ENCODE peak calls at places on chromosomes 3 and 15, in six cellular contexts. Y is BJ, Z is lung, T is NB4, E is GM10248, Q is uterus. J is an unnamed sample.

GRCh38 chr15:77702211-77702957 is 69.7 kb upstream of the LINGO1 start:
- DNase-seq in Y (no peak), Z (no peak), T (peak; percentile 30), E (peak; percentile 53), Q (no peak), J (peak; percentile 66)

GRCh38 chr15:66840615-66841014 is 138.6 kb downstream of the SMAD6 start:
- DNase-seq in Y (no peak), Z (no peak), T (peak; percentile 60), E (no peak), Q (no peak), J (no peak)

GRCh38 chr3:8482263-8482662 is 19.4 kb upstream of the LMCD1 start:
- DNase-seq in Y (no peak), Z (no peak), T (no peak), E (no peak), Q (no peak), J (no peak)

GRCh38 chr3:62088472-62089104 is 284.8 kb downstream of the FEZF2 start:
- DNase-seq in Y (no peak), Z (no peak), T (no peak), E (no peak), Q (no peak), J (no peak)

GRCh38 chr3:98778383-98778782 is 15.2 kb downstream of the ST3GAL6 start:
- DNase-seq in Y (no peak), Z (no peak), T (peak; percentile 81), E (no peak), Q (no peak), J (no peak)

GRCh38 chr15:99114511-99115299 is 9.8 kb downstream of the SYNM start:
- DNase-seq in Y (no peak), Z (no peak), T (no peak), E (no peak), Q (no peak), J (no peak)

GRCh38 chr15:101492752-101493692 is 3.5 kb upstream of the PCSK6 start:
- DNase-seq in Y (no peak), Z (no peak), T (peak; percentile 48), E (peak; percentile 13), Q (no peak), J (peak; percentile 28)

GRCh38 chr15:40960926-40961325 is 7.7 kb downstream of the CHAC1 start:
- DNase-seq in Y (no peak), Z (peak; percentile 66), T (no peak), E (no peak), Q (no peak), J (no peak)

GRCh38 chr3:160226740-160227048 is 1.5 kb downstream of the C3orf80 start:
- DNase-seq in Y (no peak), Z (no peak), T (no peak), E (no peak), Q (no peak), J (no peak)

GRCh38 chr15:71080166-71080565 is 35.1 kb upstream of the THSD4 start:
- DNase-seq in Y (no peak), Z (no peak), T (no peak), E (no peak), Q (no peak), J (no peak)

GRCh38 chr3:168517514-168518071 is 421.9 kb upstream of the GOLIM4 start:
- DNase-seq in Y (no peak), Z (no peak), T (no peak), E (no peak), Q (no peak), J (no peak)

GRCh38 chr3:175150812-175151411 is 291.8 kb downstream of the NAALADL2 start:
- DNase-seq in Y (no peak), Z (no peak), T (no peak), E (no peak), Q (no peak), J (no peak)

GRCh38 chr15:86588413-86588812 is 508.7 kb downstream of the AGBL1 start:
- DNase-seq in Y (no peak), Z (no peak), T (no peak), E (no peak), Q (no peak), J (no peak)

GRCh38 chr3:21795152-21795837 is 44.3 kb upstream of the ZNF385D start:
- DNase-seq in Y (no peak), Z (no peak), T (no peak), E (no peak), Q (no peak), J (no peak)

GRCh38 chr3:117600112-117600511 is 890.5 kb downstream of the TUSC7 start:
- DNase-seq in Y (no peak), Z (no peak), T (no peak), E (no peak), Q (no peak), J (no peak)

GRCh38 chr3:155744091-155744625 is 713 bp downstream of the PLCH1 start:
- DNase-seq in Y (no peak), Z (peak; percentile 74), T (peak; percentile 50), E (peak; percentile 63), Q (no peak), J (peak; percentile 75)

GRCh38 chr3:102529452-102529851 is 94.6 kb downstream of the ZPLD1 start:
- DNase-seq in Y (no peak), Z (no peak), T (peak; percentile 3), E (no peak), Q (peak; percentile 22), J (no peak)

GRCh38 chr3:98966862-98967554 is 65.5 kb upstream of the DCBLD2 start:
- DNase-seq in Y (no peak), Z (no peak), T (no peak), E (no peak), Q (no peak), J (no peak)

GRCh38 chr3:127961963-127962362 is 46.9 kb downstream of the KBTBD12 start:
- DNase-seq in Y (no peak), Z (no peak), T (no peak), E (no peak), Q (no peak), J (no peak)

GRCh38 chr3:127959041-127959440 is 44.0 kb downstream of the KBTBD12 start:
- DNase-seq in Y (no peak), Z (no peak), T (no peak), E (no peak), Q (no peak), J (no peak)

GRCh38 chr3:127962937-127963336 is 47.9 kb downstream of the KBTBD12 start:
- DNase-seq in Y (no peak), Z (no peak), T (no peak), E (no peak), Q (no peak), J (no peak)

GRCh38 chr3:127961124-127961523 is 46.1 kb downstream of the KBTBD12 start:
- DNase-seq in Y (no peak), Z (no peak), T (no peak), E (no peak), Q (no peak), J (no peak)

DNA sequence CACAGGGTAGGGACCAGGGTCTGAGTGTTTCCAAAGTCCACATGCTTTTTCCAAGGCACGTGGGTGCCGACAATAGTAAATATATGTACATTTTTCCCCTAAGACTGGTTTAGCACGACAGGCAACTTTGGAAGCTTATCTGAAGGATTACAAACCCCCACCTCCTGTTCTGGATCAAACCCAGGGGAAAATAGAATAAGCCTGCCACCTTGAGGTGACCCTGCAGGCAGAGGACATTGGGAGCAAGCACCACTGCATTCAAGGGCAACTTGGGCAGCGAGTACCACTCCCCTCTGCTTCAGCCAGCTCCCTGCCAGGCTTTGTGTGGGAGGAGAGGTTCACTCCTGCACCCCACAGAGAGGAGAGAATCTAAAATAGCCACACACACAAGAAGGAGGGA is 44.8 kb downstream of the KBTBD12 start:
- DNase-seq in Y (no peak), Z (no peak), T (peak; percentile 57), E (peak; percentile 39), Q (no peak), J (peak; percentile 44)
- TF ChIP-seq CTCF in Y (peak; percentile 35), Z (peak; percentile 13), T (peak; percentile 41), E (peak; percentile 50), Q (peak; percentile 22), J (peak; percentile 70)

GRCh38 chr15:84633311-84634227 is 20.5 kb downstream of the WDR73 start:
- DNase-seq in Y (no peak), Z (peak; percentile 67), T (peak; percentile 87), E (peak; percentile 47), Q (peak; percentile 54), J (peak; percentile 64)

GRCh38 chr15:84643838-84644237 is 10.2 kb downstream of the WDR73 start:
- DNase-seq in Y (no peak), Z (no peak), T (no peak), E (no peak), Q (no peak), J (no peak)

GRCh38 chr15:84634228-84634837 is 19.8 kb downstream of the WDR73 start:
- DNase-seq in Y (no peak), Z (no peak), T (no peak), E (no peak), Q (no peak), J (no peak)

GRCh38 chr15:84638103-84638502 is 16.0 kb downstream of the WDR73 start:
- DNase-seq in Y (no peak), Z (no peak), T (peak; percentile 46), E (no peak), Q (no peak), J (no peak)
- TF ChIP-seq CTCF in Y (no peak), Z (no peak), T (peak; percentile 19), E (no peak), Q (no peak), J (peak; percentile 13)

GRCh38 chr15:73464602-73465001 is 21.6 kb downstream of the REC114 start:
- DNase-seq in Y (no peak), Z (no peak), T (no peak), E (no peak), Q (no peak), J (no peak)
- TF ChIP-seq CTCF in Y (peak; percentile 16), Z (no peak), T (peak; percentile 28), E (no peak), Q (no peak), J (no peak)

DNA sequence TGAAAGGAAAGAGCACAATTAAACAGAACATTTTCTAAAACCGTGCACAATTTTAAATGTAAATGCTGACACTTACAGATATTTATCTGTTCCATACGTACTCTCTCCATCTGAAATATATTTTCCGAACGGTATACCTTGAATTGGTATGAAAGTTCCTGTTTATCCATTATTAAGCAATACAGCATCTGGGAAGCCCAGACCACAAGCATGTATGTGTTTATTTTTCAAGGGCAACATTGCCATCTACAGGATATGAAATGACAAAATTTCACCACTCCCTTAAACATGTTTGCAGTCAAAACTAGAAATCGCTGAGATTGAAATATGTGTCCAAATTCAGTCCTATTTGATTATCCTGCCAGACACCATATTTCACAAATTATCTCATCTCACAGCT is 533.5 kb downstream of the TBL1XR1 start:
- DNase-seq in Y (peak; percentile 10), Z (no peak), T (peak; percentile 38), E (no peak), Q (no peak), J (no peak)
- TF ChIP-seq CTCF in Y (peak; percentile 36), Z (no peak), T (no peak), E (no peak), Q (no peak), J (no peak)

DNA sequence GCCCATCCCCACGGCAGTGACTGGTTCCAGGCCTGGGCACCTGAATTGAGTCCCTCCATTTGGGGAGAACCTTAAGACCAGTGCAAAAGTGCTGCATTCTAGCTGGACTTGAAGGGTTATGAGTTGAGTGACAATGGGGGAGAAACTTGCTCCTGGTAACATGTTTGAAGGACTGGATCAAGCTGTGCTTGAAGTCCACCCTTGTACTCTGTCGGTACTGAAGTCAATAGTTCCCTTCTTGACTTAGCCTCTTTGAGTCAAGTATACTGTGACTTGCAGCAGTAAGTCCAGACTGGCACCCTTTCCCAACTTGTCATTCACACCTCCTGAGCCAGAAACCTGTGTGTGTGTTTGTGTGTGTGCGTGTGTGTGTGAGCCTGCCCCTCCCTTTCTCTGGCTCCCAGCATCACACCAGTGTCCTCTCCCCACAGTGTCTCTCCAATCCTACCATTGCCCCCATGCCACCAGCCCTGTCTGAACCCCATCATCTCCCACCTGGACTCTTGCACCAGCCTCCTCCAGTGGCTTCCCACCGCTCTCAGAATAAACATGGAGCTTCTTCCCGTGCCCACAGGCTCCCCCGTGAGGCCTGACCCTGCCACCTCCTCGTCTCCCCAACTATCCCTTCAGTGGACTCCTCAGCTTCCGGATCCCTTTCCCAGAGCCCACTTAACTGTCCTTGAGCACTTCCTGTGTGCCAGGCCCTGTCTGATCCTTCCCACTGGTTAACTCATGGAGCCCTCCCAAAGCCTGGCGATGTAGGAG is 10.2 kb upstream of the FBLN2 start:
- DNase-seq in Y (no peak), Z (no peak), T (no peak), E (no peak), Q (peak; percentile 11), J (no peak)
- TF ChIP-seq CTCF in Y (no peak), Z (no peak), T (no peak), E (no peak), Q (no peak), J (no peak)

J was measured in GM13976.